ENCODE peak calls at places on chromosomes 2 and 18, in ten cellular contexts. One of them, this sample, is unnamed.

GRCh38 chr2:11004206-11004605 is 92.5 kb downstream of the KCNF1 start:
- DNase-seq in GM12878: no peak
- DNase-seq in CD8-positive, alpha-beta memory T cell: no peak
- DNase-seq in right cardiac atrium: no peak
- DNase-seq in aorta: no peak
- DNase-seq in adrenal gland: no peak
- DNase-seq in CD8-positive, alpha-beta T cell: no peak
- DNase-seq in IMR-90: peak; percentile 77
- DNase-seq in breast epithelium: no peak
- DNase-seq in transverse colon: no peak
- DNase-seq in this sample: no peak

GRCh38 chr2:128584296-128584900 is 265.7 kb upstream of the HS6ST1 start:
- DNase-seq in GM12878: no peak
- DNase-seq in CD8-positive, alpha-beta memory T cell: no peak
- DNase-seq in right cardiac atrium: no peak
- DNase-seq in aorta: no peak
- DNase-seq in adrenal gland: no peak
- DNase-seq in CD8-positive, alpha-beta T cell: no peak
- DNase-seq in IMR-90: peak; percentile 95
- DNase-seq in breast epithelium: no peak
- DNase-seq in transverse colon: no peak
- DNase-seq in this sample: no peak

GRCh38 chr2:138757376-138757775 is 22.8 kb downstream of the NXPH2 start:
- DNase-seq in GM12878: no peak
- DNase-seq in CD8-positive, alpha-beta memory T cell: no peak
- DNase-seq in right cardiac atrium: no peak
- DNase-seq in aorta: no peak
- DNase-seq in adrenal gland: no peak
- DNase-seq in CD8-positive, alpha-beta T cell: no peak
- DNase-seq in IMR-90: no peak
- DNase-seq in breast epithelium: no peak
- DNase-seq in transverse colon: no peak
- DNase-seq in this sample: no peak

GRCh38 chr2:172624996-172625395 is 69.1 kb downstream of the PDK1 start:
- DNase-seq in GM12878: no peak
- DNase-seq in CD8-positive, alpha-beta memory T cell: no peak
- DNase-seq in right cardiac atrium: no peak
- DNase-seq in aorta: no peak
- DNase-seq in adrenal gland: no peak
- DNase-seq in CD8-positive, alpha-beta T cell: no peak
- DNase-seq in IMR-90: peak; percentile 61
- DNase-seq in breast epithelium: no peak
- DNase-seq in transverse colon: no peak
- DNase-seq in this sample: no peak

GRCh38 chr2:76998713-76999112 is 523.5 kb downstream of the LRRTM4 start:
- DNase-seq in GM12878: no peak
- DNase-seq in CD8-positive, alpha-beta memory T cell: no peak
- DNase-seq in right cardiac atrium: no peak
- DNase-seq in aorta: no peak
- DNase-seq in adrenal gland: no peak
- DNase-seq in CD8-positive, alpha-beta T cell: no peak
- DNase-seq in IMR-90: no peak
- DNase-seq in breast epithelium: no peak
- DNase-seq in transverse colon: no peak
- DNase-seq in this sample: no peak

GRCh38 chr2:45178854-45179253 is 169.6 kb upstream of the SIX2 start:
- DNase-seq in GM12878: no peak
- DNase-seq in CD8-positive, alpha-beta memory T cell: no peak
- DNase-seq in right cardiac atrium: no peak
- DNase-seq in aorta: no peak
- DNase-seq in adrenal gland: no peak
- DNase-seq in CD8-positive, alpha-beta T cell: no peak
- DNase-seq in IMR-90: peak; percentile 60
- DNase-seq in breast epithelium: no peak
- DNase-seq in transverse colon: no peak
- DNase-seq in this sample: no peak

GRCh38 chr18:54127759-54128378 is 96.6 kb downstream of the MBD2 start:
- DNase-seq in GM12878: no peak
- DNase-seq in CD8-positive, alpha-beta memory T cell: no peak
- DNase-seq in right cardiac atrium: no peak
- DNase-seq in aorta: no peak
- DNase-seq in adrenal gland: peak; percentile 23
- DNase-seq in CD8-positive, alpha-beta T cell: no peak
- DNase-seq in IMR-90: peak; percentile 54
- DNase-seq in breast epithelium: no peak
- DNase-seq in transverse colon: no peak
- DNase-seq in this sample: no peak

GRCh38 chr18:46481048-46481846 is 175.8 kb downstream of the LOXHD1 start:
- DNase-seq in GM12878: no peak
- DNase-seq in CD8-positive, alpha-beta memory T cell: peak; percentile 40
- DNase-seq in right cardiac atrium: no peak
- DNase-seq in aorta: no peak
- DNase-seq in adrenal gland: peak; percentile 43
- DNase-seq in CD8-positive, alpha-beta T cell: peak; percentile 45
- DNase-seq in IMR-90: peak; percentile 52
- DNase-seq in breast epithelium: no peak
- DNase-seq in transverse colon: peak; percentile 44
- DNase-seq in this sample: no peak

GRCh38 chr18:70289351-70290330 is 796 bp downstream of the SOCS6 start:
- DNase-seq in GM12878: no peak
- DNase-seq in CD8-positive, alpha-beta memory T cell: peak; percentile 3
- DNase-seq in right cardiac atrium: peak; percentile 73
- DNase-seq in aorta: peak; percentile 77
- DNase-seq in adrenal gland: peak; percentile 48
- DNase-seq in CD8-positive, alpha-beta T cell: no peak
- DNase-seq in IMR-90: peak; percentile 31
- DNase-seq in breast epithelium: no peak
- DNase-seq in transverse colon: peak; percentile 49
- DNase-seq in this sample: peak; percentile 85

GRCh38 chr2:115194623-115195022 is 752.2 kb downstream of the DPP10 start:
- DNase-seq in GM12878: no peak
- DNase-seq in CD8-positive, alpha-beta memory T cell: no peak
- DNase-seq in right cardiac atrium: no peak
- DNase-seq in aorta: no peak
- DNase-seq in adrenal gland: no peak
- DNase-seq in CD8-positive, alpha-beta T cell: no peak
- DNase-seq in IMR-90: no peak
- DNase-seq in breast epithelium: no peak
- DNase-seq in transverse colon: no peak
- DNase-seq in this sample: no peak

GRCh38 chr2:24082787-24083566 is 1.7 kb downstream of the TP53I3 start:
- DNase-seq in GM12878: no peak
- DNase-seq in CD8-positive, alpha-beta memory T cell: no peak
- DNase-seq in right cardiac atrium: peak; percentile 26
- DNase-seq in aorta: no peak
- DNase-seq in adrenal gland: no peak
- DNase-seq in CD8-positive, alpha-beta T cell: no peak
- DNase-seq in IMR-90: no peak
- DNase-seq in breast epithelium: no peak
- DNase-seq in transverse colon: no peak
- DNase-seq in this sample: no peak

DNA sequence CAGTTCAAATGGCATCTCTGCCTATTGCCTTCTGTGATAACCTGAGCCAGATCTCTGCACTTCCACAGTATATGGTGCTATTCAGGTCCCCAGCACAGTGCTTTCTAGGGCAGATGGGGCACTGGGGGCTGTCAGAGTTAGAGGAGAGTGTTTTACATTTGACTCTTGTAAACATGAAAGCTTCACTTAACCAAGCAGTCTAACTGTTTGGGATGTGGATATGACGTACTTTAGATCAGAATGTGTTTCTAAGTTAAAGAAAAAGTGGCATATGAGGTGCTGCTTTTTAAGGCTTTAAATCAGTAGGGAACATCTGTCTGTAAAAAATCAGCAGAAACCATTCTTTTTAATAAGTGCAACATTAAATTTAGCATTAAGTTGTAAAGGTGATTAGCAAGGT is 75.7 kb downstream of the MYO1B start:
- DNase-seq in GM12878: no peak
- DNase-seq in CD8-positive, alpha-beta memory T cell: no peak
- DNase-seq in right cardiac atrium: no peak
- DNase-seq in aorta: no peak
- DNase-seq in adrenal gland: no peak
- DNase-seq in CD8-positive, alpha-beta T cell: no peak
- DNase-seq in IMR-90: peak; percentile 56
- DNase-seq in breast epithelium: no peak
- DNase-seq in transverse colon: no peak
- DNase-seq in this sample: no peak
- H3K4me1 ChIP-seq in GM12878: peaks cover 4% of the 10 kb centered on the region
- H3K4me1 ChIP-seq in CD8-positive, alpha-beta memory T cell: peaks cover 12% of the 10 kb centered on the region
- H3K4me1 ChIP-seq in right cardiac atrium: peaks cover 4% of the 10 kb centered on the region
- H3K4me1 ChIP-seq in aorta: peaks cover 9% of the 10 kb centered on the region
- H3K4me1 ChIP-seq in adrenal gland: peaks cover 4% of the 10 kb centered on the region
- H3K4me1 ChIP-seq in CD8-positive, alpha-beta T cell: peaks cover 15% of the 10 kb centered on the region
- H3K4me1 ChIP-seq in IMR-90: peaks cover 23% of the 10 kb centered on the region
- H3K4me1 ChIP-seq in breast epithelium: peaks cover 5% of the 10 kb centered on the region
- H3K4me1 ChIP-seq in transverse colon: peaks cover 28% of the 10 kb centered on the region
- H3K4me1 ChIP-seq in this sample: peaks cover 33% of the 10 kb centered on the region

DNA sequence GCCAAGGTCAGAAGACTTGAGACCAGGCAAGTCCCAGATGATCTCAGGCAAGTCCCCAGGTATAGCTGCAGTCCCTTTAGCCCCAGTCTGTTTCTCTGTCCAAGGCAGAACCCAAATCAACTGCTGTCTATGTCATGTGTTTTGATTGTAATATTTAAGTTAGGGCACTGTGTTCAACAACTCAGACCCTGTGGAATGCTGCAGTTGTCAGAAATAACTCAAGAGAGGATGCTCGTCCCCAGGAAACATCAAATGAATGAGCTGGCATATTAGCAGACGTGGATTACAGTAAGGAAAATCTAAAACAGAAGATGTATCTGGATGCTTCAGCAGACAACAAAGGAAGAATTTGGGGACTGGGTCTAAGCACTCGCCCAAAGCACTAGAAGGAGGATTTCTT is 70.1 kb downstream of the BCL11A start:
- DNase-seq in GM12878: no peak
- DNase-seq in CD8-positive, alpha-beta memory T cell: no peak
- DNase-seq in right cardiac atrium: no peak
- DNase-seq in aorta: no peak
- DNase-seq in adrenal gland: no peak
- DNase-seq in CD8-positive, alpha-beta T cell: no peak
- DNase-seq in IMR-90: peak; percentile 80
- DNase-seq in breast epithelium: no peak
- DNase-seq in transverse colon: no peak
- DNase-seq in this sample: no peak
- H3K4me1 ChIP-seq in GM12878: peaks cover 51% of the 10 kb centered on the region
- H3K4me1 ChIP-seq in CD8-positive, alpha-beta memory T cell: no peaks in the 10 kb centered on the region
- H3K4me1 ChIP-seq in right cardiac atrium: peaks cover 10% of the 10 kb centered on the region
- H3K4me1 ChIP-seq in aorta: no peaks in the 10 kb centered on the region
- H3K4me1 ChIP-seq in adrenal gland: no peaks in the 10 kb centered on the region
- H3K4me1 ChIP-seq in CD8-positive, alpha-beta T cell: no peaks in the 10 kb centered on the region
- H3K4me1 ChIP-seq in IMR-90: peaks cover 10% of the 10 kb centered on the region
- H3K4me1 ChIP-seq in breast epithelium: no peaks in the 10 kb centered on the region
- H3K4me1 ChIP-seq in transverse colon: peaks cover 45% of the 10 kb centered on the region
- H3K4me1 ChIP-seq in this sample: peaks cover 5% of the 10 kb centered on the region

GRCh38 chr2:237693281-237694039 is 66.1 kb downstream of the LRRFIP1 start:
- DNase-seq in GM12878: no peak
- DNase-seq in CD8-positive, alpha-beta memory T cell: no peak
- DNase-seq in right cardiac atrium: no peak
- DNase-seq in aorta: no peak
- DNase-seq in adrenal gland: no peak
- DNase-seq in CD8-positive, alpha-beta T cell: no peak
- DNase-seq in IMR-90: peak; percentile 69
- DNase-seq in breast epithelium: no peak
- DNase-seq in transverse colon: peak; percentile 43
- DNase-seq in this sample: no peak
- H3K4me1 ChIP-seq in GM12878: peaks cover 16% of the 10 kb centered on the region
- H3K4me1 ChIP-seq in CD8-positive, alpha-beta memory T cell: peaks cover 77% of the 10 kb centered on the region
- H3K4me1 ChIP-seq in right cardiac atrium: peaks cover 16% of the 10 kb centered on the region
- H3K4me1 ChIP-seq in aorta: peaks cover 8% of the 10 kb centered on the region
- H3K4me1 ChIP-seq in adrenal gland: peaks cover 34% of the 10 kb centered on the region
- H3K4me1 ChIP-seq in CD8-positive, alpha-beta T cell: peaks cover 76% of the 10 kb centered on the region
- H3K4me1 ChIP-seq in IMR-90: peaks cover 33% of the 10 kb centered on the region
- H3K4me1 ChIP-seq in breast epithelium: peaks cover 9% of the 10 kb centered on the region
- H3K4me1 ChIP-seq in transverse colon: peaks cover 81% of the 10 kb centered on the region
- H3K4me1 ChIP-seq in this sample: peaks cover 52% of the 10 kb centered on the region

GRCh38 chr2:64137996-64138395 is 6.2 kb downstream of the PELI1 start:
- DNase-seq in GM12878: no peak
- DNase-seq in CD8-positive, alpha-beta memory T cell: no peak
- DNase-seq in right cardiac atrium: no peak
- DNase-seq in aorta: no peak
- DNase-seq in adrenal gland: no peak
- DNase-seq in CD8-positive, alpha-beta T cell: no peak
- DNase-seq in IMR-90: no peak
- DNase-seq in breast epithelium: no peak
- DNase-seq in transverse colon: no peak
- DNase-seq in this sample: peak; percentile 45
- H3K4me1 ChIP-seq in GM12878: peaks cover 34% of the 10 kb centered on the region
- H3K4me1 ChIP-seq in CD8-positive, alpha-beta memory T cell: peaks cover 46% of the 10 kb centered on the region
- H3K4me1 ChIP-seq in right cardiac atrium: no peaks in the 10 kb centered on the region
- H3K4me1 ChIP-seq in aorta: no peaks in the 10 kb centered on the region
- H3K4me1 ChIP-seq in adrenal gland: peaks cover 6% of the 10 kb centered on the region
- H3K4me1 ChIP-seq in CD8-positive, alpha-beta T cell: peaks cover 47% of the 10 kb centered on the region
- H3K4me1 ChIP-seq in IMR-90: no peaks in the 10 kb centered on the region
- H3K4me1 ChIP-seq in breast epithelium: peaks cover 3% of the 10 kb centered on the region
- H3K4me1 ChIP-seq in transverse colon: peaks cover 58% of the 10 kb centered on the region
- H3K4me1 ChIP-seq in this sample: peaks cover 89% of the 10 kb centered on the region

This sample was measured in left lung.